ENCODE peak calls at places on chromosomes 6 and 20, in six cellular contexts. Y, I, U, O, M and A are unnamed samples.

GRCh38 chr20:38547288-38547825 is 33.6 kb upstream of the ADIG start:
- DNase-seq in O (no peak), I (no peak), U (no peak), Y (no peak), M (no peak), A (no peak)

GRCh38 chr6:169795196-169795595 is 43.8 kb downstream of the ERMARD start:
- DNase-seq in Y (no peak), I (no peak), O (peak; percentile 19), M (no peak), U (no peak), A (no peak)

GRCh38 chr6:53241936-53242335 is 93.3 kb upstream of the GCM1 start:
- DNase-seq in Y (no peak), I (no peak), U (peak; percentile 57), O (no peak), M (no peak), A (no peak)

GRCh38 chr6:166420351-166420750 is 37.6 kb upstream of the MPC1 start:
- DNase-seq in O (no peak), U (no peak), I (peak; percentile 10), M (no peak), Y (no peak), A (peak; percentile 33)

GRCh38 chr20:36888880-36889516 is 13.1 kb downstream of the TLDC2 start:
- DNase-seq in Y (no peak), U (no peak), M (no peak), O (no peak), I (no peak), A (no peak)

GRCh38 chr20:24768226-24768625 is 180.8 kb upstream of the CST7 start:
- DNase-seq in Y (no peak), M (no peak), O (no peak), I (no peak), U (no peak), A (no peak)

GRCh38 chr20:17849901-17850673 is 118.5 kb downstream of the SNX5 start:
- DNase-seq in O (no peak), M (no peak), I (peak; percentile 100), Y (peak; percentile 43), U (peak; percentile 93), A (no peak)

GRCh38 chr6:152401978-152402377 is 235.2 kb downstream of the SYNE1 start:
- DNase-seq in O (no peak), Y (peak; percentile 60), I (peak; percentile 8), M (no peak), U (peak; percentile 56), A (no peak)

GRCh38 chr20:39698706-39699211 is 736.6 kb downstream of the DHX35 start:
- DNase-seq in I (no peak), U (no peak), Y (no peak), O (no peak), M (no peak), A (no peak)

GRCh38 chr20:6838181-6838826 is 70.8 kb downstream of the BMP2 start:
- DNase-seq in M (no peak), I (no peak), O (no peak), Y (no peak), U (no peak), A (peak; percentile 78)

GRCh38 chr6:116370717-116371383 is at the start of gene DSE:
- DNase-seq in M (peak; percentile 85), Y (peak; percentile 39), O (peak; percentile 70), I (peak; percentile 87), U (peak; percentile 95), A (peak; percentile 91)

GRCh38 chr6:121748376-121748775 is 312.9 kb downstream of the GJA1 start:
- DNase-seq in U (no peak), M (no peak), O (no peak), Y (no peak), I (peak; percentile 80), A (no peak)

GRCh38 chr6:36120979-36121706 is 9.2 kb upstream of the MAPK13 start:
- DNase-seq in U (peak; percentile 80), O (peak; percentile 88), Y (no peak), M (no peak), I (peak; percentile 60), A (peak; percentile 38)

GRCh38 chr6:16936893-16937292 is 165.0 kb upstream of the STMND1 start:
- DNase-seq in I (no peak), Y (no peak), M (no peak), U (no peak), O (no peak), A (no peak)

GRCh38 chr6:79431469-79431868 is 105.8 kb downstream of the LCA5 start:
- DNase-seq in O (no peak), I (peak; percentile 9), M (no peak), U (no peak), Y (peak; percentile 61), A (no peak)

GRCh38 chr6:5723905-5724691 is 282.6 kb downstream of the NRN1 start:
- DNase-seq in U (peak; percentile 66), I (no peak), Y (no peak), O (peak; percentile 22), M (peak; percentile 86), A (peak; percentile 30)

GRCh38 chr6:135251416-135251815 is 70.3 kb downstream of the MYB start:
- DNase-seq in Y (no peak), O (peak; percentile 84), I (no peak), M (no peak), U (no peak), A (no peak)

GRCh38 chr6:148878683-148879082 is 131.9 kb downstream of the UST start:
- DNase-seq in M (peak; percentile 30), U (no peak), O (no peak), I (no peak), Y (no peak), A (no peak)

GRCh38 chr20:5696011-5696559 is 54.1 kb upstream of the SHLD1 start:
- DNase-seq in O (no peak), U (no peak), Y (no peak), I (peak; percentile 97), M (no peak), A (no peak)

GRCh38 chr20:4563534-4563933 is 158.2 kb upstream of the PRND start:
- DNase-seq in U (peak; percentile 43), I (peak; percentile 62), Y (peak; percentile 19), O (no peak), M (no peak), A (peak; percentile 78)